ENCODE peak calls at places on chromosome 2, in four cellular contexts. B, U, V and E are unnamed samples.

GRCh38 chr2:70044290-70045040 is 42.8 kb upstream of the PCBP1 start:
- DNase-seq in B (no peak), U (no peak), V (no peak), E (no peak)

GRCh38 chr2:175883586-175884194 is 118.4 kb downstream of the LNPK start:
- DNase-seq in B (peak; percentile 64), U (no peak), V (no peak), E (no peak)

GRCh38 chr2:149219853-149220252 is 110.5 kb upstream of the LYPD6 start:
- DNase-seq in B (no peak), U (no peak), V (no peak), E (no peak)

GRCh38 chr2:48471048-48471474 is 58.9 kb upstream of the STON1 start:
- DNase-seq in B (peak; percentile 87), U (no peak), V (peak; percentile 54), E (peak; percentile 49)

GRCh38 chr2:25664531-25665307 is 8.7 kb downstream of the DTNB start:
- DNase-seq in B (peak; percentile 95), U (peak; percentile 34), V (peak; percentile 41), E (peak; percentile 43)

GRCh38 chr2:182186132-182186735 is 200.6 kb downstream of the PPP1R1C start:
- DNase-seq in B (peak; percentile 64), U (no peak), V (no peak), E (no peak)

GRCh38 chr2:2859164-2859563 is 518.5 kb downstream of the EIPR1 start:
- DNase-seq in B (no peak), U (no peak), V (no peak), E (no peak)

GRCh38 chr2:171018522-171018921 is 89.5 kb downstream of the GORASP2 start:
- DNase-seq in B (no peak), U (no peak), V (no peak), E (no peak)

GRCh38 chr2:215396595-215397313 is 39.1 kb downstream of the FN1 start:
- DNase-seq in B (no peak), U (no peak), V (peak; percentile 65), E (peak; percentile 65)

GRCh38 chr2:34936089-34936488 is 1337.0 kb upstream of the FAM98A start:
- DNase-seq in B (no peak), U (no peak), V (no peak), E (no peak)

GRCh38 chr2:69390001-69390400 is 3.0 kb upstream of the GFPT1 start:
- DNase-seq in B (no peak), U (no peak), V (no peak), E (no peak)

GRCh38 chr2:284896-285492 is 2.9 kb downstream of the ALKAL2 start:
- DNase-seq in B (no peak), U (no peak), V (peak; percentile 30), E (no peak)

DNA sequence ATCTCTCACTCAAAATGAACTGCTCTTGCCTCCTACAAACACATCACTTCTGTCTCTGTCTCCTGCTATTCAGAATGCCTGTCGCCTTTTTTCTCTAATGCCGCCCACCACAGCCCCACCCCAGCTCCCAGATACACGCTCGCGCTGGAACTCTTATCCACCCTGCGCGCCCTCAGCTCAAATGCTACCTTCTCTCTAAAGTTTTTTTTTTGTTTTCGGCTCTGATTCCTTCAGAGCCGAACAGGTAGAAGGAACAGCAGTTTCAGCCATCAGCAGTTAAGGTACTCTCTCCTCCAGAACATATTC is 3.9 kb upstream of the SOS1 start:
- DNase-seq in B (no peak), U (peak; percentile 15), V (no peak), E (no peak)
- TF ChIP-seq CTCF in B (no peak), U (no peak), V (no peak), E (no peak)

DNA sequence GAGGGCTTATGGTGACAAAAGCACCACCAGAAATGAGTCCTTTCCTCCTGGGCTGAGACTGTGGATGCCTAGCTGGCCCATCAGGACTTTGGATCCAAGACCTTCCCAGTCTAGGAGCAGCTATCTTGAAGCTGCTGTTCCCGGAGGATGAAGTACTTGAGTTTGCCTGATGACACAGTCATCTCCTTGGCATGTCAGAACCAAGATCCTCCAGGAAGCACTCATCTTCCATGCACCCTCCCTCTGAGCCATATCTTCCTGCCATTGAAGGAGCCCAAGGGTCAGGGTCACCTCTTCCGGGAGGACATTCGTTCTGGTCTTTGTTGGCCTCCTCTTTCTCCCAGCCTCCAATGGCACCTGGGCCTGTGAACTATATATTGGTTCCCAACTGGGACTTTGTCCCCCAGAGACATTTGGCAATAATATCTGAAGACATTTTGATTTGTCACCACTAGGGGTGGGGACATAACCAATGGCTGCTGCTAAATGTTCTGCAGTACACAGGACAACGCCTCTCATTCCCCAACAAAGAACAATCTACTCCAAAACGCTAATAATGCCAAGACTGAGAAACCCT is 4.3 kb upstream of the MYO7B start:
- DNase-seq in B (no peak), U (no peak), V (no peak), E (no peak)
- TF ChIP-seq CTCF in B (no peak), U (no peak), V (no peak), E (no peak)

GRCh38 chr2:20635698-20636584 is 15.0 kb downstream of the HS1BP3 start:
- DNase-seq in B (peak; percentile 90), U (peak; percentile 90), V (no peak), E (peak; percentile 70)

GRCh38 chr2:20633001-20633400 is 17.9 kb downstream of the HS1BP3 start:
- DNase-seq in B (no peak), U (no peak), V (no peak), E (no peak)

GRCh38 chr2:20635096-20635475 is 15.8 kb downstream of the HS1BP3 start:
- DNase-seq in B (no peak), U (no peak), V (no peak), E (no peak)

GRCh38 chr2:20633794-20634259 is 17.1 kb downstream of the HS1BP3 start:
- DNase-seq in B (peak; percentile 28), U (no peak), V (no peak), E (no peak)

GRCh38 chr2:20634430-20635095 is 16.3 kb downstream of the HS1BP3 start:
- DNase-seq in B (no peak), U (no peak), V (peak; percentile 49), E (no peak)
- TF ChIP-seq CTCF in B (no peak), U (no peak), V (no peak), E (no peak)

GRCh38 chr2:238173692-238174091 is 14.9 kb downstream of the ERFE start:
- DNase-seq in B (peak; percentile 27), U (no peak), V (no peak), E (no peak)
- TF ChIP-seq CTCF in B (peak; percentile 22), U (peak; percentile 38), V (no peak), E (no peak)

GRCh38 chr2:6865346-6866238 is at the start of gene CMPK2:
- DNase-seq in B (peak; percentile 84), U (peak; percentile 67), V (peak; percentile 31), E (no peak)
- TF ChIP-seq CTCF in B (no peak), U (peak; percentile 65), V (no peak), E (no peak)

GRCh38 chr2:186554850-186555785 is 34.7 kb upstream of the ITGAV start:
- DNase-seq in B (no peak), U (no peak), V (peak; percentile 65), E (no peak)
- TF ChIP-seq CTCF in B (no peak), U (no peak), V (no peak), E (no peak)

GRCh38 chr2:60884795-60885194 is 3.4 kb downstream of the REL start:
- DNase-seq in B (no peak), U (no peak), V (peak; percentile 51), E (no peak)

GRCh38 chr2:60880633-60880987 is 764 bp upstream of the REL start:
- DNase-seq in B (no peak), U (no peak), V (peak; percentile 19), E (no peak)

GRCh38 chr2:60883896-60884295 is 2.5 kb downstream of the REL start:
- DNase-seq in B (no peak), U (no peak), V (no peak), E (no peak)

GRCh38 chr2:60882971-60883753 is 1.8 kb downstream of the REL start:
- DNase-seq in B (peak; percentile 17), U (no peak), V (no peak), E (no peak)

DNA sequence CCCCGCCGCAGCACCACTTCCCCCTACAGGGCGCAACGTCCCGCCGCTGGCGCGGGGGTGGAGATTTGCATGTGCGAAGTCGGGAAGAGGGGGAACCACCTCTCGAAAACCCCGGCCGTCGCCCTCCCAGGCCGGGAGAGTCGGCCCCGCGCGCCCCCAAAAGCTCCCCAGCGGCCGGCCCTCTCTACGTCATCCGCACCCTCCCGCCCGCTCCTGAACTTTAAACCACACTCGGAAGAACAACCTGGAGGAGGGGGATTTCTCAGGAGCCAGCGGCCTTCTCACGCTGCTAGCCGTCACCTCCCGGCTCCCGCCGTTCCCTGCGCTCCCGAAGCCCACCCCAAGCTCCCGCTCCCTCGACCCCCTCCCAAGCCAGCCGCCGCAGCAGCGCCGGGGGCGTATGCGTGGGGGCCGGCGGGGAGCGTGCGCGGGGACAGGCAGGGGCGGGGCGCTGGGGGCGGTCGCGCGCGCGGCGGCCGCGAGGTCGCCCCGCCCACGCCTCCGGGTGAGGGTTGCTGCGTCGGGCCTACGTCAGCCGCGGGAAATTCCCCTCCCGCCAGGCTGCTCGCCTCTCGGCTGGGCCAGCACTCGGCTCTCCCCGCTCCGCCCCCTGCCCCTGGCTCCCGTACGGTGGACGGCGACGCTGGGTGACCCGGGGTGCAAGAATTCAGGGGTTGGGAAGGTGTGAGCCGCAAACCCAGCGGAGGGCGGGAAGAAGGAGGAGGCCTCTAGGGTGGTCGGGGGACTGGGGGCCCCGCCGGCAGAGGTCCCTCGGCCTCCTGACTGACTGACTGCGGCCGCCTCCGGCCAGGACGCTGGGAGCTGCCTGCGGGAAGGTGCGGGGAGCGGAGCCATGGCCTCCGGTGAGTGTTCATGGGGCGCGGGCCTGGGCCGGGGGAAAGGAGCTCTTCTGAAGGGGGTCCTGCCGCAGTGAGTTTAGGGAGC is at the start of gene REL:
- DNase-seq in B (peak; percentile 95), U (peak; percentile 81), V (peak; percentile 82), E (peak; percentile 74)
- TF ChIP-seq CTCF in B (no peak), U (peak; percentile 35), V (no peak), E (peak; percentile 30)

GRCh38 chr2:218368150-218368528 is 11.5 kb downstream of the CATIP start:
- DNase-seq in B (no peak), U (no peak), V (no peak), E (no peak)

GRCh38 chr2:218367415-218368149 is 10.9 kb downstream of the CATIP start:
- DNase-seq in B (peak; percentile 93), U (peak; percentile 68), V (peak; percentile 58), E (no peak)

GRCh38 chr2:218370410-218371063 is 11.5 kb upstream of the SLC11A1 start:
- DNase-seq in B (no peak), U (no peak), V (no peak), E (no peak)

GRCh38 chr2:218369374-218369773 is 12.7 kb upstream of the SLC11A1 start:
- DNase-seq in B (no peak), U (no peak), V (no peak), E (no peak)

DNA sequence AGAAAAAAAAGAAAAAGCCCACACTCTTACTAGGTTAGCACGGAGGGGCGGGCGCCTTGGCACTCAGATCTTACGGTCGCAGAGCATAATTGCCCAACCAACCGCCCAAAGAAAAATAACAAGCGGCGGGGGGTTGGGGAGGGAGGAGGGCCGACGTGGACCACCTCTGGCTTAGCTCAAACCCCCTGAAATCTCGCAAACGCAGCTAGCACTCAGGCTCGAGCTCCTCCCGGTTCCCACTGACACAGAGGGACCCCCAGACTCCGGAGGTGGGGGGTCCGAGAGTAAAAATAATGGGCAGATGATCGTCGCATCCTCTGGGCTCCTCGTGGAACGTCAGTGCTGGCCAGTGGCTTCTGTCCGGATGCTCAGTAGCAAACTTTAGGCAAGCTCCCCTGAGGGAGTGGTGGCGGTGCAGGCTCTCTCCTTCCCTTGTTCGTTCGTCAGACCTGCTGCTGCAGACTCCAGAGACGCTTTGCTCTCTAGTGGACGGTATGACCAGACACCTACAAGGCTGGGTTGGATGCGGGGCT is 12.0 kb downstream of the CATIP start:
- DNase-seq in B (peak; percentile 72), U (no peak), V (peak; percentile 22), E (no peak)
- TF ChIP-seq CTCF in B (peak; percentile 29), U (no peak), V (no peak), E (peak; percentile 13)